ENCODE peak calls at places on chromosomes 13 and 19, in nine cellular contexts. Q, P, W, Z, J, O, V, I and L are unnamed samples.

GRCh38 chr19:2986951-2987491 is 9.7 kb downstream of the TLE6 start:
- DNase-seq in V (no peak), O (no peak), J (no peak), Q (no peak), I (no peak), Z (no peak), W (no peak), P (no peak), L (no peak)

GRCh38 chr13:63156816-63157215 is 1741.2 kb upstream of the PCDH20 start:
- DNase-seq in Z (no peak), Q (no peak), P (no peak), I (no peak), W (no peak), V (no peak), O (no peak), J (no peak), L (no peak)

GRCh38 chr19:29076161-29076560 is 136.8 kb downstream of the UQCRFS1 start:
- DNase-seq in I (no peak), Z (no peak), J (no peak), V (no peak), Q (no peak), P (no peak), W (no peak), O (no peak), L (no peak)

GRCh38 chr19:56837492-56837891 is 3.0 kb downstream of the PEG3 start:
- DNase-seq in J (no peak), I (no peak), P (peak), Z (peak), Q (peak), W (no peak), O (no peak), V (peak), L (peak)

GRCh38 chr13:103431880-103432279 is 365.7 kb upstream of the SLC10A2 start:
- DNase-seq in V (no peak), J (no peak), I (no peak), P (no peak), O (no peak), W (no peak), Z (no peak), Q (no peak), L (no peak)

GRCh38 chr13:25171517-25172302 is at the start of gene AMER2:
- DNase-seq in I (peak), W (no peak), Z (no peak), P (peak), O (no peak), J (no peak), Q (peak), V (no peak), L (peak)

GRCh38 chr13:75704194-75704941 is 68.2 kb downstream of the LMO7 start:
- DNase-seq in Q (no peak), Z (no peak), W (no peak), O (no peak), P (no peak), J (peak), I (no peak), V (no peak), L (no peak)

GRCh38 chr13:20057963-20058362 is 99.4 kb downstream of the ZMYM2 start:
- DNase-seq in O (no peak), I (no peak), Z (no peak), Q (no peak), W (no peak), P (no peak), J (no peak), V (no peak), L (no peak)

GRCh38 chr13:49935171-49936084 is 712 bp downstream of the SPRYD7 start:
- DNase-seq in V (peak), P (peak), Q (peak), I (no peak), W (peak), J (peak), O (no peak), Z (no peak), L (peak)

GRCh38 chr13:20340136-20340758 is 108.1 kb upstream of the GJB6 start:
- DNase-seq in Z (no peak), W (no peak), V (no peak), P (peak), O (no peak), J (no peak), I (no peak), Q (no peak), L (no peak)

GRCh38 chr13:111912453-111912866 is 154.5 kb upstream of the SOX1 start:
- DNase-seq in Z (no peak), W (no peak), P (no peak), J (no peak), I (no peak), Q (no peak), V (no peak), O (peak), L (no peak)

GRCh38 chr13:30551194-30551593 is 66.5 kb upstream of the USPL1 start:
- DNase-seq in Z (no peak), V (no peak), J (peak), I (no peak), P (no peak), W (no peak), O (no peak), Q (no peak), L (peak)

GRCh38 chr13:41457589-41458186 is 338 bp downstream of the RGCC start:
- DNase-seq in I (peak), P (no peak), W (no peak), V (no peak), J (no peak), O (no peak), Q (no peak), Z (no peak), L (peak)

GRCh38 chr13:72544042-72544441 is 183.4 kb downstream of the MZT1 start:
- DNase-seq in P (no peak), O (no peak), Q (no peak), Z (no peak), I (no peak), V (no peak), W (no peak), J (no peak), L (no peak)

GRCh38 chr13:83248751-83249150 is 633.5 kb downstream of the SLITRK1 start:
- DNase-seq in V (no peak), Z (no peak), Q (no peak), P (no peak), I (no peak), J (no peak), O (no peak), W (no peak), L (no peak)

GRCh38 chr19:54189020-54189667 is at the start of gene MBOAT7:
- DNase-seq in J (no peak), P (no peak), I (peak), Z (no peak), W (no peak), O (no peak), Q (no peak), V (no peak), L (no peak)

GRCh38 chr13:105961438-105961837 is 574.0 kb downstream of the EFNB2 start:
- DNase-seq in J (no peak), V (no peak), Q (no peak), P (no peak), Z (no peak), O (no peak), W (no peak), I (no peak), L (no peak)

GRCh38 chr13:28532226-28533048 is 37.5 kb upstream of the FLT1 start:
- DNase-seq in J (no peak), Z (no peak), O (no peak), Q (no peak), I (peak), P (peak), V (no peak), W (no peak), L (peak)

GRCh38 chr19:17448190-17448967 is at the start of gene TMEM221:
- DNase-seq in Z (peak), W (no peak), V (peak), P (peak), J (no peak), O (no peak), I (peak), Q (peak), L (peak)

GRCh38 chr13:99215466-99215865 is 14.8 kb downstream of the UBAC2 start:
- DNase-seq in J (no peak), P (no peak), V (no peak), Z (no peak), I (no peak), O (no peak), W (no peak), Q (no peak), L (no peak)

GRCh38 chr19:56927791-56928207 is 87.3 kb upstream of the PEG3 start:
- DNase-seq in I (no peak), O (no peak), Z (no peak), J (no peak), P (no peak), V (no peak), W (no peak), Q (no peak), L (no peak)

GRCh38 chr13:113657851-113658741 is at the start of gene ATP4B:
- DNase-seq in I (no peak), P (no peak), W (no peak), J (no peak), O (peak), V (peak), Z (no peak), Q (peak), L (no peak)

GRCh38 chr19:7631577-7631976 is 1.9 kb downstream of the PCP2 start:
- DNase-seq in Q (no peak), V (no peak), W (no peak), Z (no peak), O (no peak), J (no peak), I (no peak), P (no peak), L (no peak)

GRCh38 chr19:8255426-8256125 is 46.4 kb downstream of the CERS4 start:
- DNase-seq in Z (no peak), O (no peak), W (no peak), V (no peak), I (no peak), Q (no peak), P (no peak), J (no peak), L (no peak)

GRCh38 chr13:82791035-82791434 is 1091.2 kb downstream of the SLITRK1 start:
- DNase-seq in V (no peak), Z (no peak), O (no peak), P (no peak), Q (no peak), I (no peak), J (no peak), W (no peak), L (no peak)

GRCh38 chr19:20923077-20923871 is at the start of gene ZNF85:
- DNase-seq in I (peak), P (peak), Q (peak), J (peak), W (peak), Z (peak), V (peak), O (peak), L (peak)

GRCh38 chr13:20993661-20994440 is 67.5 kb downstream of the LATS2 start:
- DNase-seq in W (peak), P (peak), V (peak), O (peak), J (peak), Q (no peak), I (no peak), Z (no peak), L (peak)

GRCh38 chr19:40716031-40716654 is 543 bp downstream of the COQ8B start:
- DNase-seq in J (peak), P (no peak), Z (peak), I (no peak), W (peak), Q (no peak), V (no peak), O (no peak), L (peak)

GRCh38 chr13:60572003-60572792 is 175.2 kb downstream of the TDRD3 start:
- DNase-seq in I (no peak), Z (no peak), V (no peak), J (peak), Q (no peak), O (no peak), P (no peak), W (peak), L (no peak)

GRCh38 chr13:39835253-39835652 is 179.8 kb downstream of the COG6 start:
- DNase-seq in Z (no peak), Q (no peak), O (no peak), J (no peak), P (no peak), V (no peak), I (no peak), W (no peak), L (no peak)

GRCh38 chr13:51645154-51645650 is 60.9 kb downstream of the WDFY2 start:
- DNase-seq in Q (no peak), O (no peak), W (no peak), I (no peak), P (no peak), V (no peak), J (peak), Z (no peak), L (peak)

GRCh38 chr19:14434157-14434501 is 1.0 kb downstream of the PKN1 start:
- DNase-seq in J (no peak), V (no peak), W (no peak), O (no peak), Z (no peak), P (peak), Q (no peak), I (no peak), L (no peak)

GRCh38 chr19:54209748-54210494 is 9.3 kb downstream of the RPS9 start:
- DNase-seq in J (peak), P (peak), W (peak), Z (peak), Q (peak), O (peak), I (no peak), V (peak), L (peak)

GRCh38 chr19:4191044-4191443 is 8.6 kb downstream of the ANKRD24 start:
- DNase-seq in J (no peak), Q (no peak), O (no peak), I (no peak), W (no peak), Z (no peak), P (no peak), V (no peak), L (no peak)

GRCh38 chr13:42405665-42406390 is 133.9 kb downstream of the AKAP11 start:
- DNase-seq in I (no peak), O (no peak), Q (no peak), V (no peak), P (no peak), Z (no peak), J (peak), W (no peak), L (no peak)

GRCh38 chr19:45473366-45474190 is 5.8 kb downstream of the FOSB start:
- DNase-seq in Q (no peak), O (no peak), W (no peak), J (no peak), I (no peak), P (no peak), V (no peak), Z (no peak), L (no peak)

GRCh38 chr19:49837425-49837824 is 13.5 kb upstream of the PTOV1 start:
- DNase-seq in P (no peak), V (no peak), J (no peak), O (no peak), I (no peak), W (no peak), Q (no peak), Z (no peak), L (no peak)

GRCh38 chr13:19072543-19072942 is 109.1 kb downstream of the TUBA3C start:
- DNase-seq in I (no peak), Z (no peak), O (no peak), V (no peak), Q (no peak), P (no peak), J (no peak), W (no peak), L (no peak)

GRCh38 chr19:35439921-35440320 is 8.1 kb upstream of the FFAR2 start:
- DNase-seq in O (no peak), V (no peak), Z (no peak), J (no peak), P (no peak), W (no peak), I (no peak), Q (no peak), L (no peak)

DNA sequence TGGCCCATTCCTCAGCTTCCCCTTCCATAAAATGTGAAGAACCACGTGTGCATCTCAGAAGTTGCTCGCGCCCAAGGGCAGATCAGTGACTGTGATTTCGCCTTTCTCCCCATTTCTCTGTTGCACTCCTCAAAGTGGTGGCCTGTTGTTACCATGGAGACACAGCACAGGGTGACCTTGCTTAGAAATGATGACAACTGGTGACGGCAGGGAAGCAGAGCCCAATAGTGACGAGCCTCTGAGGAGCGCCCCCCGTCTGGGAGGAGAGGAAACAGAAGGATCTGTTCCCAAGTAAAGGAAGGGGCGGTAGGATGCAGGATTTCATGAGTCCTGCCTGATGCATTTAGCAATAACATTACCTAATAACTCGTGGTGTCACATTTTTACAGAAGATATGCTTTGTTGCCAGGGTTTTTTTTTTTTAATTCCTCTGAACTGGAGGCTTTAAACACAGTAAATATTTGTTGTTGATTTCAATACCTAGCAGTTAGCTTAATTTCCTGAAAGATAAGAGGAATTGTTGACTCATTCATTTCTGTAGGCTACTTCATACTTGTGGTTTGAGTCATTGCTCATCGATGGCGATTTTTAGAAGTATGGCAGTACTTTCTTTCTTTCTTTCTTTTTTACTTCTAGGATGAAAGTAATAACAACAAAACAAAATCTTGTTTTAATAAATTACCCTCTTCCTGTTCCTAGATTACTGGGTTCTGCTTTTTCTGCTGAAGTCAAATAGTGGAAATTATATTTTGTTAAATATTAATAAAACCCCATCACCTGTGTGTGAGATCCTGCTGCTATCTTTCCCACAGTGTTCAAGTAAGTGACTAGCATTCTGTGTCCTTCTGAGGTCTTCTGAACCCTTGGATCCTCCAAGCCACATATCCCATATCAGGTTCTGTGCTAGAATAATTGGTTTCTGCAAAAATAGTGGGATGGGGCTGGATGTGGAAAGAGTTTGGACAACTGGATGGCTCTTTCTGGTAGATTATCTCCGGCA is 36.0 kb downstream of the MBNL2 start:
- DNase-seq in I (no peak), V (peak), J (peak), Q (no peak), O (peak), P (no peak), W (peak), Z (no peak), L (peak)
- TF ChIP-seq POLR2A in I (no peak), V (no peak), J (no peak), Q (no peak), O (no peak), P (no peak), W (peak), Z (no peak), L (peak)

GRCh38 chr19:9674669-9675357 is at the start of gene ZNF562:
- DNase-seq in W (peak), O (peak), J (peak), P (peak), Z (peak), V (peak), Q (peak), I (peak), L (peak)
- TF ChIP-seq POLR2A in W (peak), O (peak), J (peak), P (no peak), Z (peak), V (no peak), Q (peak), I (peak), L (peak)

DNA sequence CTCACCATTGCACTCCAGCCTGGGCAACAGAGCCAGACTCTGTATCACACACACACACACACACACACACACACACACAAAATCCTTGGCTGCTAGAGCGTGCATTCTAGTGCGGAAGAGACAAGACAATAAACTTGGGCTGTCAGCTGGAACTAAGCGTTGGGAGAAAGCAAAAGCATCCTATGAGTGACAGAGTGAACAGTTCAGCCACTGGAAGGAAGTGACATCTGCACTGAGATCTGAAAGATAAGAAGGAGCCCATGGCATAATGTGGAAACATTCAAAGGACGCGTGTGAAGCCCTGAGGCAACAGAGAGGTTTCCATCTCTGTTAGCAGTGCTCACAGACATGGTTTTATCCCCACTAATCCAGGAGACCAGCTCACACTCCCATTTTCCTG is 3.5 kb upstream of the SLC1A5 start:
- DNase-seq in Q (no peak), Z (no peak), I (no peak), P (no peak), O (no peak), J (no peak), W (no peak), V (no peak), L (no peak)
- TF ChIP-seq POLR2A in Q (no peak), Z (no peak), I (no peak), P (no peak), O (no peak), J (no peak), W (no peak), V (no peak), L (no peak)

DNA sequence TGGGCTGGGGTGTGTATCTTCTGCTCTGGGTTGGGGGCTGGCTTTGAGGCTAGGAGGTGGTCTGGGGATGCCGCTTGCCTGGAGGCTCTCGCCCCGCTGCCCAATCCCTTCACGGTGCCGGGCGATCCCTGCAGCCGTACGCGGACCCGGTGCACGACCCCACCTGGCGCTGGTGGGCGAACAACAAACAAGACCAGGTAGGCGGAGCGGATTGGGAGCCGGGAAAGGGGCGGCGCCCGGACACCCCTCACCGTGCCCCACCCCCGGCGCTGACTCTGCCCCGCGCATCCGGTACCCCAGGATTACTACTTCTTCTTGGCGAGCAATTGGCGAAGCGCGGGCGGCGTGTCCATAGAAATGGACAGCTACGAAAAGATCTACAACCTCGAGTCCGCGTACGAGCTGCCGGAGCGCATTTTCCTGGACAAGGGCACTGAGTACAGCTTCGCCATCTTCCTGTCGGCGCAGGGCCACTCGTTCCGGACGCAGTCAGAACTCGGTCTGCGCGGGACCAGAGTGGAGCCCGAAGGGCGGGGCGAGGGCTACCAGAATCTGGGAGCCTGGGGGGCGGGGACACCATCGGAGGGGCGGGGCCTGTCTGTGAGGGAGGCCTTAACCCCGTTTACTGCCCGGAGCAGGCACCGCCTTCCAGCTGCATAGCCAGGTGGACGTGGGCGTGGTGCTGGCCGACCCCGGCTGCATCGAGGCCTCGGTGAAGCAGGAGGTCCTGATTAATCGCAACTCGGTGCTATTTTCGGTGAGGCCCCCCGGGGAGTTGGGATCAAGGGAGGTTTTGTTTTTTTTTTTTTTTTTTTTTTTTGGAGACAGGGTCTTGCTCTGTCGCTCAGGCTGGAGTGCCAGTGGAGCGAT is 12.1 kb upstream of the PSMD8 start:
- DNase-seq in P (peak), I (peak), Z (peak), J (peak), V (peak), Q (peak), O (peak), W (peak), L (peak)
- TF ChIP-seq POLR2A in P (no peak), I (no peak), Z (no peak), J (no peak), V (no peak), Q (peak), O (no peak), W (peak), L (no peak)

GRCh38 chr19:34274284-34274826 is 20.0 kb downstream of the GARRE1 start:
- DNase-seq in O (no peak), I (no peak), Z (no peak), J (peak), Q (no peak), W (no peak), P (no peak), V (no peak), L (no peak)

GRCh38 chr19:34269489-34269888 is 15.1 kb downstream of the GARRE1 start:
- DNase-seq in V (no peak), O (no peak), P (no peak), J (no peak), Z (no peak), Q (no peak), I (no peak), W (no peak), L (no peak)

GRCh38 chr19:34273121-34273845 is 18.9 kb downstream of the GARRE1 start:
- DNase-seq in V (no peak), Z (no peak), W (no peak), P (no peak), J (no peak), I (no peak), O (no peak), Q (no peak), L (no peak)

GRCh38 chr19:34269081-34269480 is 14.7 kb downstream of the GARRE1 start:
- DNase-seq in P (peak), J (no peak), I (no peak), O (no peak), W (no peak), Q (no peak), Z (no peak), V (no peak), L (no peak)

GRCh38 chr19:34269968-34270621 is 15.7 kb downstream of the GARRE1 start:
- DNase-seq in O (no peak), W (peak), Z (no peak), J (peak), P (no peak), Q (peak), I (peak), V (peak), L (no peak)
- TF ChIP-seq POLR2A in O (no peak), W (no peak), Z (no peak), J (no peak), P (no peak), Q (peak), I (no peak), V (peak), L (no peak)